ENCODE peak calls at places on chromosomes 7 and 10, in nine cellular contexts. One of them, this sample, is unnamed.

GRCh38 chr10:15433850-15434537 is 62.9 kb upstream of the FAM171A1 start:
- DNase-seq in left lung: no peak
- DNase-seq in prostate gland: peak
- DNase-seq in adipocyte: peak
- DNase-seq in NB4: peak
- DNase-seq in heart left ventricle: peak
- DNase-seq in tibial nerve: peak
- DNase-seq in Peyer's patch: no peak
- DNase-seq in HepG2: peak
- DNase-seq in this sample: peak

GRCh38 chr10:118374404-118374803 is 32.3 kb upstream of the FAM204A start:
- DNase-seq in left lung: no peak
- DNase-seq in prostate gland: no peak
- DNase-seq in adipocyte: peak
- DNase-seq in NB4: no peak
- DNase-seq in heart left ventricle: no peak
- DNase-seq in tibial nerve: no peak
- DNase-seq in Peyer's patch: no peak
- DNase-seq in HepG2: no peak
- DNase-seq in this sample: no peak

GRCh38 chr7:51020944-51021343 is 238.2 kb upstream of the GRB10 start:
- DNase-seq in left lung: no peak
- DNase-seq in prostate gland: no peak
- DNase-seq in adipocyte: no peak
- DNase-seq in NB4: no peak
- DNase-seq in heart left ventricle: no peak
- DNase-seq in tibial nerve: no peak
- DNase-seq in Peyer's patch: no peak
- DNase-seq in HepG2: no peak
- DNase-seq in this sample: no peak

GRCh38 chr7:114539575-114539974 is 125.0 kb downstream of the FOXP2 start:
- DNase-seq in left lung: no peak
- DNase-seq in prostate gland: no peak
- DNase-seq in adipocyte: peak
- DNase-seq in NB4: peak
- DNase-seq in heart left ventricle: no peak
- DNase-seq in tibial nerve: peak
- DNase-seq in Peyer's patch: no peak
- DNase-seq in HepG2: peak
- DNase-seq in this sample: no peak

GRCh38 chr10:115566867-115567266 is 473.7 kb downstream of the ATRNL1 start:
- DNase-seq in left lung: no peak
- DNase-seq in prostate gland: no peak
- DNase-seq in adipocyte: no peak
- DNase-seq in NB4: no peak
- DNase-seq in heart left ventricle: no peak
- DNase-seq in tibial nerve: no peak
- DNase-seq in Peyer's patch: no peak
- DNase-seq in HepG2: peak
- DNase-seq in this sample: no peak

GRCh38 chr10:95246582-95247051 is 44.2 kb downstream of the PDLIM1 start:
- DNase-seq in left lung: peak
- DNase-seq in prostate gland: peak
- DNase-seq in adipocyte: peak
- DNase-seq in NB4: peak
- DNase-seq in heart left ventricle: peak
- DNase-seq in tibial nerve: peak
- DNase-seq in Peyer's patch: peak
- DNase-seq in HepG2: peak
- DNase-seq in this sample: peak

GRCh38 chr7:157896774-157897555 is 560.2 kb downstream of the DNAJB6 start:
- DNase-seq in left lung: no peak
- DNase-seq in prostate gland: no peak
- DNase-seq in adipocyte: no peak
- DNase-seq in NB4: no peak
- DNase-seq in heart left ventricle: no peak
- DNase-seq in tibial nerve: no peak
- DNase-seq in Peyer's patch: no peak
- DNase-seq in HepG2: no peak
- DNase-seq in this sample: no peak

GRCh38 chr10:75034714-75035258 is 76.7 kb upstream of the SAMD8 start:
- DNase-seq in left lung: no peak
- DNase-seq in prostate gland: no peak
- DNase-seq in adipocyte: no peak
- DNase-seq in NB4: no peak
- DNase-seq in heart left ventricle: no peak
- DNase-seq in tibial nerve: no peak
- DNase-seq in Peyer's patch: no peak
- DNase-seq in HepG2: no peak
- DNase-seq in this sample: no peak

GRCh38 chr7:41886906-41887311 is 184.0 kb upstream of the INHBA start:
- DNase-seq in left lung: peak
- DNase-seq in prostate gland: no peak
- DNase-seq in adipocyte: peak
- DNase-seq in NB4: no peak
- DNase-seq in heart left ventricle: no peak
- DNase-seq in tibial nerve: peak
- DNase-seq in Peyer's patch: peak
- DNase-seq in HepG2: no peak
- DNase-seq in this sample: no peak

GRCh38 chr10:98748298-98748697 is 301.6 kb upstream of the HPS1 start:
- DNase-seq in left lung: no peak
- DNase-seq in prostate gland: peak
- DNase-seq in adipocyte: peak
- DNase-seq in NB4: peak
- DNase-seq in heart left ventricle: no peak
- DNase-seq in tibial nerve: no peak
- DNase-seq in Peyer's patch: no peak
- DNase-seq in HepG2: peak
- DNase-seq in this sample: no peak

GRCh38 chr7:141073641-141074161 is at the start of gene TMEM178B:
- DNase-seq in left lung: no peak
- DNase-seq in prostate gland: peak
- DNase-seq in adipocyte: peak
- DNase-seq in NB4: no peak
- DNase-seq in heart left ventricle: peak
- DNase-seq in tibial nerve: no peak
- DNase-seq in Peyer's patch: no peak
- DNase-seq in HepG2: no peak
- DNase-seq in this sample: no peak

GRCh38 chr7:50805425-50806130 is 22.9 kb upstream of the GRB10 start:
- DNase-seq in left lung: no peak
- DNase-seq in prostate gland: no peak
- DNase-seq in adipocyte: no peak
- DNase-seq in NB4: no peak
- DNase-seq in heart left ventricle: no peak
- DNase-seq in tibial nerve: no peak
- DNase-seq in Peyer's patch: no peak
- DNase-seq in HepG2: no peak
- DNase-seq in this sample: no peak

GRCh38 chr7:111855161-111855841 is 293.0 kb upstream of the IMMP2L start:
- DNase-seq in left lung: no peak
- DNase-seq in prostate gland: peak
- DNase-seq in adipocyte: peak
- DNase-seq in NB4: peak
- DNase-seq in heart left ventricle: no peak
- DNase-seq in tibial nerve: peak
- DNase-seq in Peyer's patch: no peak
- DNase-seq in HepG2: peak
- DNase-seq in this sample: no peak

GRCh38 chr10:30111340-30111980 is 52.1 kb upstream of the JCAD start:
- DNase-seq in left lung: no peak
- DNase-seq in prostate gland: no peak
- DNase-seq in adipocyte: peak
- DNase-seq in NB4: no peak
- DNase-seq in heart left ventricle: no peak
- DNase-seq in tibial nerve: no peak
- DNase-seq in Peyer's patch: no peak
- DNase-seq in HepG2: no peak
- DNase-seq in this sample: no peak

GRCh38 chr7:17807242-17807641 is 133.1 kb downstream of the SNX13 start:
- DNase-seq in left lung: no peak
- DNase-seq in prostate gland: no peak
- DNase-seq in adipocyte: no peak
- DNase-seq in NB4: no peak
- DNase-seq in heart left ventricle: no peak
- DNase-seq in tibial nerve: no peak
- DNase-seq in Peyer's patch: no peak
- DNase-seq in HepG2: no peak
- DNase-seq in this sample: no peak

GRCh38 chr7:409344-410281 is 110.0 kb downstream of the PDGFA start:
- DNase-seq in left lung: no peak
- DNase-seq in prostate gland: no peak
- DNase-seq in adipocyte: no peak
- DNase-seq in NB4: no peak
- DNase-seq in heart left ventricle: no peak
- DNase-seq in tibial nerve: no peak
- DNase-seq in Peyer's patch: no peak
- DNase-seq in HepG2: no peak
- DNase-seq in this sample: no peak

DNA sequence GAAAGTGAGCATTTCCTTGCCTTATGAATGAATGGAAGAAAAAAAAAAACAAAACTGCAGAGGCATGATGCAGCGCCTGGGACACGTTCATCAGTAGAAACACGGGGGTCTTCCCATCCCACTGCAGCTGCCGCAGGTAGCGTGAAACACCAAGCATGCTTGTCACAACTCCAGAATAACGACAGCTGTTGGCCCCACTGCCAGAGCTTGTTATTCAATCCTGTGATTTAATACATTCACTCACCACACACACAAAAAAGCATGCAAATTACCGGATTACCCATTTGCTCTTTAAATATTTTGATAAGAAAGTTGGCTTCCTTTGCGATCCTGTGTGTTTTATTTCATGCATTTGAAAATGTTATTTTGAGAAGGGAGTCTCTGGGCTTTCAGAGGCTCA is 48.5 kb upstream of the GNA12 start:
- DNase-seq in left lung: no peak
- DNase-seq in prostate gland: no peak
- DNase-seq in adipocyte: no peak
- DNase-seq in NB4: no peak
- DNase-seq in heart left ventricle: no peak
- DNase-seq in tibial nerve: no peak
- DNase-seq in Peyer's patch: no peak
- DNase-seq in HepG2: no peak
- DNase-seq in this sample: no peak
- H3K4me3 ChIP-seq in left lung: no peak
- H3K4me3 ChIP-seq in prostate gland: no peak
- H3K4me3 ChIP-seq in adipocyte: no peak
- H3K4me3 ChIP-seq in NB4: no peak
- H3K4me3 ChIP-seq in heart left ventricle: no peak
- H3K4me3 ChIP-seq in tibial nerve: no peak
- H3K4me3 ChIP-seq in Peyer's patch: no peak
- H3K4me3 ChIP-seq in HepG2: no peak
- H3K4me3 ChIP-seq in this sample: no peak

DNA sequence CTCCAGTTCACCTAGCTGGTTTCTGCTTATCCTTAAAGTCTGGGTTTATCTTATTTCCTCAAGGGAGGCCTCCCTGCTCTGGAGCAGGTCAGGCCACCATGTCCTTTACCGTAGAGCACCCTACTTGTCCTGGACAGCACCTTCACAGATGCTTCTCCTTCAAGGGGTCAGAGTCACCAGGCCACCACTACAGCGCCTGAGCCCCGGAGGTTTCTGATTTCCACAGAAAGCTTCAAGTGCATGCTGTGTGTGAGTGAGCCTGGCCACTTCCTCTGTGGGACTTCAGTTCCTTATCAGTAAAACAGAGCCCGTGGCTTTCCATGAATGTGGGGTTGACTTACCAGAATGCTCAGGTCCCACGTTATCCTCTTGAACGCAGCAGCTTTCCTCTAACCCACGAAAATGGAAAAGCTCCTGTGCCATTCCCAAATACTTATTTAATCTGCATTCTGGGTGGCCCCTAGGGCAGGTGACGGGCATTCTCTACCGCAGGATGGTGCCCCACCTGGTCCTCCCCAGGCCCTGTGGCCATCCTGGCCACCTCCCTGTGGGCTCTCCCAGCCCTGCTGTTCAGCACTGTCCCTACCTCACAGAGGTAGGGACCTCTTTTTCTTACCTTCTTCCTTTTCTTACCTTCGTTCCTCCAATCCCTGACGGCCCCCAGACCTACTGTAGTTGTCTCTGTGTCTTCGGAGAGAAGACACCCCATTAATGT is 1.4 kb upstream of the DOCK1 start:
- DNase-seq in left lung: no peak
- DNase-seq in prostate gland: no peak
- DNase-seq in adipocyte: no peak
- DNase-seq in NB4: no peak
- DNase-seq in heart left ventricle: no peak
- DNase-seq in tibial nerve: no peak
- DNase-seq in Peyer's patch: no peak
- DNase-seq in HepG2: no peak
- DNase-seq in this sample: no peak
- H3K4me3 ChIP-seq in left lung: no peak
- H3K4me3 ChIP-seq in prostate gland: no peak
- H3K4me3 ChIP-seq in adipocyte: no peak
- H3K4me3 ChIP-seq in NB4: no peak
- H3K4me3 ChIP-seq in heart left ventricle: no peak
- H3K4me3 ChIP-seq in tibial nerve: no peak
- H3K4me3 ChIP-seq in Peyer's patch: no peak
- H3K4me3 ChIP-seq in HepG2: no peak
- H3K4me3 ChIP-seq in this sample: no peak

DNA sequence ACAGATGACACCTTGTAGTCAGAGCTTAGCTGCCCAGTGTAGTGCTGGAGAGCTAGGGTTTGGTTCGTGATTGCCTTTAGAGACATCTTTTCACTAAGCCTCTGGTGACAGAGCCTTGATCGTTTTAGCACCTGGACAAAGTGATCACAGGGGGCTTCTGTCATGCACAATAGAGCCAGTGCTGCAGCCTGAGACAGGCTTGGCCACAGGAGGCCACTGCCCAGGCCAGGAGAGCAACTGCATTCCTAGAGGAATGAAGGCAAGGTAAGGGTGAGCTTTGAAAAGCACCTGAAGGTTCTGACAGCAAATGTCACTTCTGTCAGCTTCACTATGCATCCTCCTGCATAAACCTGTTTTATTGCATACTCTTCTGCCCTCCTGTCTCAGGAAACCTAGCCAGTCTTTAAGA is 122.8 kb downstream of the NPY start:
- DNase-seq in left lung: no peak
- DNase-seq in prostate gland: no peak
- DNase-seq in adipocyte: no peak
- DNase-seq in NB4: no peak
- DNase-seq in heart left ventricle: no peak
- DNase-seq in tibial nerve: no peak
- DNase-seq in Peyer's patch: no peak
- DNase-seq in HepG2: no peak
- DNase-seq in this sample: no peak
- H3K4me3 ChIP-seq in left lung: no peak
- H3K4me3 ChIP-seq in prostate gland: no peak
- H3K4me3 ChIP-seq in adipocyte: no peak
- H3K4me3 ChIP-seq in NB4: no peak
- H3K4me3 ChIP-seq in heart left ventricle: no peak
- H3K4me3 ChIP-seq in tibial nerve: no peak
- H3K4me3 ChIP-seq in Peyer's patch: no peak
- H3K4me3 ChIP-seq in HepG2: no peak
- H3K4me3 ChIP-seq in this sample: no peak

DNA sequence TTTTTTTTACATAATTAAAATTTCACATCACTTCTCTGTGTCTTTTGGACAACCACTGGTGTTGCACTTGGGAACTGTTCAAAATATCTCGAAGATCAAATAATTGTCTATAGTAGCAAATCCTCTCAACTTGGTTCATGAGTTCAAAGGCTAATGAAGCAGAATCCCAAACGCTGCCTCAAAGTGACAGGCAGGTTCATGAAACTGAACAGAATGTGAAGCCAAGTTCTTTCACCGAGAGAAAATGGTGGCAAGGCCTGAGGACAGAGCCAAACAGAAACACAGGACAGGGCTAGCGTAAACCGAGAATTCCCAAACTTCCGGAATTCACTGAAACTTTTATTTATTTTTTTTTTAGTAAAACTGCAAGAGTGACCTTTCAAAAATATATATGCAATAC is 21.1 kb downstream of the SMURF1 start:
- DNase-seq in left lung: no peak
- DNase-seq in prostate gland: no peak
- DNase-seq in adipocyte: no peak
- DNase-seq in NB4: no peak
- DNase-seq in heart left ventricle: no peak
- DNase-seq in tibial nerve: no peak
- DNase-seq in Peyer's patch: no peak
- DNase-seq in HepG2: no peak
- DNase-seq in this sample: no peak
- H3K4me3 ChIP-seq in left lung: no peak
- H3K4me3 ChIP-seq in prostate gland: no peak
- H3K4me3 ChIP-seq in adipocyte: peak
- H3K4me3 ChIP-seq in NB4: no peak
- H3K4me3 ChIP-seq in heart left ventricle: no peak
- H3K4me3 ChIP-seq in tibial nerve: no peak
- H3K4me3 ChIP-seq in Peyer's patch: no peak
- H3K4me3 ChIP-seq in HepG2: no peak
- H3K4me3 ChIP-seq in this sample: no peak

This sample was measured in naive thymus-derived CD4-positive, alpha-beta T cell.